ENCODE peak calls at places on chromosomes 6 and 20, in ten cellular contexts. One of them, this sample, is unnamed.

GRCh38 chr6:132205946-132206345 is 195.3 kb downstream of the MOXD1 start:
- DNase-seq in body of pancreas: no peak
- DNase-seq in RWPE1: no peak
- DNase-seq in HTR-8/SVneo: no peak
- DNase-seq in stimulated activated CD4-positive, alpha-beta T cell treated with anti-CD3 and anti-CD28 coated beads, Interleukin-4, amount 100 ng/mL, for 24 hours: no peak
- DNase-seq in stimulated activated naive CD8-positive, alpha-beta T cell treated with anti-CD3 and anti-CD28 coated beads, Interleukin-15, amount 100 ng/mL, for 72 hours: no peak
- DNase-seq in prostate gland: no peak
- DNase-seq in activated CD4-positive, alpha-beta T cell treated with anti-CD3 and anti-CD28 coated beads, Interleukin-2, amount 10 ng/mL, durations not matched to agents 24 days and 14 days: no peak
- DNase-seq in osteocyte: no peak
- DNase-seq in NCI-H1092 treated with DMSO at 0.1 percent for 48 hours: no peak
- DNase-seq in this sample: no peak

GRCh38 chr6:44064089-44064947 is 62.9 kb downstream of the MRPL14 start:
- DNase-seq in body of pancreas: peak
- DNase-seq in RWPE1: no peak
- DNase-seq in HTR-8/SVneo: peak
- DNase-seq in stimulated activated CD4-positive, alpha-beta T cell treated with anti-CD3 and anti-CD28 coated beads, Interleukin-4, amount 100 ng/mL, for 24 hours: no peak
- DNase-seq in stimulated activated naive CD8-positive, alpha-beta T cell treated with anti-CD3 and anti-CD28 coated beads, Interleukin-15, amount 100 ng/mL, for 72 hours: no peak
- DNase-seq in prostate gland: no peak
- DNase-seq in activated CD4-positive, alpha-beta T cell treated with anti-CD3 and anti-CD28 coated beads, Interleukin-2, amount 10 ng/mL, durations not matched to agents 24 days and 14 days: peak
- DNase-seq in osteocyte: no peak
- DNase-seq in NCI-H1092 treated with DMSO at 0.1 percent for 48 hours: no peak
- DNase-seq in this sample: no peak

GRCh38 chr6:36361071-36361470 is 24.4 kb upstream of the BNIP5 start:
- DNase-seq in body of pancreas: no peak
- DNase-seq in RWPE1: no peak
- DNase-seq in HTR-8/SVneo: no peak
- DNase-seq in stimulated activated CD4-positive, alpha-beta T cell treated with anti-CD3 and anti-CD28 coated beads, Interleukin-4, amount 100 ng/mL, for 24 hours: no peak
- DNase-seq in stimulated activated naive CD8-positive, alpha-beta T cell treated with anti-CD3 and anti-CD28 coated beads, Interleukin-15, amount 100 ng/mL, for 72 hours: no peak
- DNase-seq in prostate gland: no peak
- DNase-seq in activated CD4-positive, alpha-beta T cell treated with anti-CD3 and anti-CD28 coated beads, Interleukin-2, amount 10 ng/mL, durations not matched to agents 24 days and 14 days: no peak
- DNase-seq in osteocyte: no peak
- DNase-seq in NCI-H1092 treated with DMSO at 0.1 percent for 48 hours: no peak
- DNase-seq in this sample: no peak

GRCh38 chr20:34129518-34130162 is 17.6 kb upstream of the EIF2S2 start:
- DNase-seq in body of pancreas: peak
- DNase-seq in RWPE1: peak
- DNase-seq in HTR-8/SVneo: peak
- DNase-seq in stimulated activated CD4-positive, alpha-beta T cell treated with anti-CD3 and anti-CD28 coated beads, Interleukin-4, amount 100 ng/mL, for 24 hours: peak
- DNase-seq in stimulated activated naive CD8-positive, alpha-beta T cell treated with anti-CD3 and anti-CD28 coated beads, Interleukin-15, amount 100 ng/mL, for 72 hours: peak
- DNase-seq in prostate gland: peak
- DNase-seq in activated CD4-positive, alpha-beta T cell treated with anti-CD3 and anti-CD28 coated beads, Interleukin-2, amount 10 ng/mL, durations not matched to agents 24 days and 14 days: peak
- DNase-seq in osteocyte: no peak
- DNase-seq in NCI-H1092 treated with DMSO at 0.1 percent for 48 hours: peak
- DNase-seq in this sample: peak

GRCh38 chr6:6950373-6951145 is 157.2 kb upstream of the RREB1 start:
- DNase-seq in body of pancreas: no peak
- DNase-seq in RWPE1: no peak
- DNase-seq in HTR-8/SVneo: no peak
- DNase-seq in stimulated activated CD4-positive, alpha-beta T cell treated with anti-CD3 and anti-CD28 coated beads, Interleukin-4, amount 100 ng/mL, for 24 hours: no peak
- DNase-seq in stimulated activated naive CD8-positive, alpha-beta T cell treated with anti-CD3 and anti-CD28 coated beads, Interleukin-15, amount 100 ng/mL, for 72 hours: no peak
- DNase-seq in prostate gland: no peak
- DNase-seq in activated CD4-positive, alpha-beta T cell treated with anti-CD3 and anti-CD28 coated beads, Interleukin-2, amount 10 ng/mL, durations not matched to agents 24 days and 14 days: no peak
- DNase-seq in osteocyte: no peak
- DNase-seq in NCI-H1092 treated with DMSO at 0.1 percent for 48 hours: no peak
- DNase-seq in this sample: no peak

GRCh38 chr6:168133186-168133585 is 54.2 kb upstream of the FRMD1 start:
- DNase-seq in body of pancreas: no peak
- DNase-seq in RWPE1: no peak
- DNase-seq in HTR-8/SVneo: no peak
- DNase-seq in stimulated activated CD4-positive, alpha-beta T cell treated with anti-CD3 and anti-CD28 coated beads, Interleukin-4, amount 100 ng/mL, for 24 hours: peak
- DNase-seq in stimulated activated naive CD8-positive, alpha-beta T cell treated with anti-CD3 and anti-CD28 coated beads, Interleukin-15, amount 100 ng/mL, for 72 hours: no peak
- DNase-seq in prostate gland: no peak
- DNase-seq in activated CD4-positive, alpha-beta T cell treated with anti-CD3 and anti-CD28 coated beads, Interleukin-2, amount 10 ng/mL, durations not matched to agents 24 days and 14 days: no peak
- DNase-seq in osteocyte: peak
- DNase-seq in NCI-H1092 treated with DMSO at 0.1 percent for 48 hours: no peak
- DNase-seq in this sample: no peak

GRCh38 chr20:37627060-37627766 is 66.6 kb upstream of the CTNNBL1 start:
- DNase-seq in body of pancreas: peak
- DNase-seq in RWPE1: peak
- DNase-seq in HTR-8/SVneo: peak
- DNase-seq in stimulated activated CD4-positive, alpha-beta T cell treated with anti-CD3 and anti-CD28 coated beads, Interleukin-4, amount 100 ng/mL, for 24 hours: peak
- DNase-seq in stimulated activated naive CD8-positive, alpha-beta T cell treated with anti-CD3 and anti-CD28 coated beads, Interleukin-15, amount 100 ng/mL, for 72 hours: peak
- DNase-seq in prostate gland: peak
- DNase-seq in activated CD4-positive, alpha-beta T cell treated with anti-CD3 and anti-CD28 coated beads, Interleukin-2, amount 10 ng/mL, durations not matched to agents 24 days and 14 days: peak
- DNase-seq in osteocyte: no peak
- DNase-seq in NCI-H1092 treated with DMSO at 0.1 percent for 48 hours: no peak
- DNase-seq in this sample: no peak

GRCh38 chr20:51500311-51500710 is 42.2 kb downstream of the NFATC2 start:
- DNase-seq in body of pancreas: no peak
- DNase-seq in RWPE1: peak
- DNase-seq in HTR-8/SVneo: no peak
- DNase-seq in stimulated activated CD4-positive, alpha-beta T cell treated with anti-CD3 and anti-CD28 coated beads, Interleukin-4, amount 100 ng/mL, for 24 hours: peak
- DNase-seq in stimulated activated naive CD8-positive, alpha-beta T cell treated with anti-CD3 and anti-CD28 coated beads, Interleukin-15, amount 100 ng/mL, for 72 hours: peak
- DNase-seq in prostate gland: no peak
- DNase-seq in activated CD4-positive, alpha-beta T cell treated with anti-CD3 and anti-CD28 coated beads, Interleukin-2, amount 10 ng/mL, durations not matched to agents 24 days and 14 days: peak
- DNase-seq in osteocyte: no peak
- DNase-seq in NCI-H1092 treated with DMSO at 0.1 percent for 48 hours: no peak
- DNase-seq in this sample: no peak

GRCh38 chr20:48015943-48016723 is 230.9 kb upstream of the SULF2 start:
- DNase-seq in body of pancreas: no peak
- DNase-seq in RWPE1: no peak
- DNase-seq in HTR-8/SVneo: no peak
- DNase-seq in stimulated activated CD4-positive, alpha-beta T cell treated with anti-CD3 and anti-CD28 coated beads, Interleukin-4, amount 100 ng/mL, for 24 hours: no peak
- DNase-seq in stimulated activated naive CD8-positive, alpha-beta T cell treated with anti-CD3 and anti-CD28 coated beads, Interleukin-15, amount 100 ng/mL, for 72 hours: no peak
- DNase-seq in prostate gland: no peak
- DNase-seq in activated CD4-positive, alpha-beta T cell treated with anti-CD3 and anti-CD28 coated beads, Interleukin-2, amount 10 ng/mL, durations not matched to agents 24 days and 14 days: no peak
- DNase-seq in osteocyte: peak
- DNase-seq in NCI-H1092 treated with DMSO at 0.1 percent for 48 hours: no peak
- DNase-seq in this sample: no peak